ENCODE peak calls at places on chromosomes 12 and 14, in six cellular contexts. Z, B, L, K, O and J are unnamed samples.

GRCh38 chr14:81529391-81529790 is 4.3 kb downstream of the SEL1L start:
- DNase-seq in K (no peak), L (no peak), O (peak), B (no peak), Z (no peak), J (no peak)

GRCh38 chr12:19129486-19130223 is at the start of gene PLEKHA5:
- DNase-seq in Z (peak), B (peak), O (peak), K (peak), L (peak), J (peak)

GRCh38 chr12:4002601-4003000 is 129.4 kb upstream of the PARP11 start:
- DNase-seq in B (no peak), K (no peak), L (no peak), Z (no peak), O (no peak), J (no peak)

GRCh38 chr12:78951746-78952532 is 87.4 kb downstream of the SYT1 start:
- DNase-seq in L (no peak), B (no peak), K (no peak), Z (no peak), O (no peak), J (peak)

GRCh38 chr14:70934502-70935134 is 27.4 kb downstream of the PCNX1 start:
- DNase-seq in K (no peak), L (no peak), B (no peak), Z (no peak), O (peak), J (no peak)

GRCh38 chr12:124829008-124829707 is 34.5 kb downstream of the SCARB1 start:
- DNase-seq in Z (no peak), L (no peak), K (no peak), B (no peak), O (peak), J (no peak)

GRCh38 chr14:57686317-57686716 is 179.6 kb downstream of the SLC35F4 start:
- DNase-seq in Z (no peak), K (no peak), L (no peak), B (no peak), O (no peak), J (no peak)

GRCh38 chr14:35386673-35387125 is 17.9 kb downstream of the NFKBIA start:
- DNase-seq in Z (no peak), K (no peak), L (no peak), B (no peak), O (no peak), J (no peak)

GRCh38 chr14:103545219-103545914 is 16.4 kb downstream of the TRMT61A start:
- DNase-seq in K (no peak), O (no peak), B (no peak), L (peak), Z (peak), J (no peak)

GRCh38 chr14:96614528-96614927 is 112.3 kb downstream of the PAPOLA start:
- DNase-seq in L (no peak), Z (no peak), O (no peak), K (no peak), B (no peak), J (peak)

GRCh38 chr12:89350661-89351488 is 1.4 kb downstream of the DUSP6 start:
- DNase-seq in B (peak), O (peak), L (no peak), K (no peak), Z (peak), J (no peak)

GRCh38 chr14:101588990-101589389 is 27.7 kb downstream of the DIO3 start:
- DNase-seq in L (no peak), B (no peak), K (no peak), O (peak), Z (no peak), J (no peak)

GRCh38 chr14:63214417-63215196 is 10.4 kb downstream of the RHOJ start:
- DNase-seq in L (no peak), Z (no peak), B (no peak), O (no peak), K (no peak), J (no peak)

GRCh38 chr12:95634622-95635621 is 83.6 kb upstream of the USP44 start:
- DNase-seq in Z (no peak), B (peak), L (no peak), K (no peak), O (no peak), J (no peak)

GRCh38 chr14:38964630-38965029 is 138.4 kb downstream of the SEC23A start:
- DNase-seq in K (no peak), Z (no peak), L (no peak), B (no peak), O (peak), J (no peak)

DNA sequence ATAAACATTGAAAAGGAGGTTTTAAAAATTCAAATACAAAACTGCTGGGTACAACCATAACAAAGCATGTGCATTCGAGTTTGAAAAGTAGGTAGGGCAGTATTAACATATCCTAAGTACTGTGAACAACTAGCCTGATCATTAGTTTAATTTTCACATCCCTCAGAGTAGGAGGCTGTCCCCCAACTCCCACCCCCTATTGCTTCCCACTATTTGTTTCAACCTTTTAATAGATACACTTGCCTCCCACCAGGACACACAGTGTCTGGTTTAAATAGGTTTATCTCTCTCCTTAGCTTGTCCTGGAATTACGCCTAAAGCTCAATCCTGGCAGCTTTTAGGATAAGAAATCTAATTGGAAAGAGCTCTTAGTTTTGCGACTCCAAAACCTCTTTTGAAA is 2.1 kb downstream of the TAOK3 start:
- DNase-seq in L (no peak), B (no peak), K (no peak), O (no peak), Z (no peak), J (no peak)
- H3K4me3 ChIP-seq in L (no peak), B (no peak), K (peak), O (peak), Z (no peak), J (peak)

GRCh38 chr12:15688838-15689237 is 100.3 kb downstream of the EPS8 start:
- DNase-seq in L (peak), B (no peak), O (peak), Z (no peak), K (no peak), J (no peak)
- H3K4me3 ChIP-seq in L (no peak), B (no peak), O (no peak), Z (no peak), K (peak), J (no peak)

DNA sequence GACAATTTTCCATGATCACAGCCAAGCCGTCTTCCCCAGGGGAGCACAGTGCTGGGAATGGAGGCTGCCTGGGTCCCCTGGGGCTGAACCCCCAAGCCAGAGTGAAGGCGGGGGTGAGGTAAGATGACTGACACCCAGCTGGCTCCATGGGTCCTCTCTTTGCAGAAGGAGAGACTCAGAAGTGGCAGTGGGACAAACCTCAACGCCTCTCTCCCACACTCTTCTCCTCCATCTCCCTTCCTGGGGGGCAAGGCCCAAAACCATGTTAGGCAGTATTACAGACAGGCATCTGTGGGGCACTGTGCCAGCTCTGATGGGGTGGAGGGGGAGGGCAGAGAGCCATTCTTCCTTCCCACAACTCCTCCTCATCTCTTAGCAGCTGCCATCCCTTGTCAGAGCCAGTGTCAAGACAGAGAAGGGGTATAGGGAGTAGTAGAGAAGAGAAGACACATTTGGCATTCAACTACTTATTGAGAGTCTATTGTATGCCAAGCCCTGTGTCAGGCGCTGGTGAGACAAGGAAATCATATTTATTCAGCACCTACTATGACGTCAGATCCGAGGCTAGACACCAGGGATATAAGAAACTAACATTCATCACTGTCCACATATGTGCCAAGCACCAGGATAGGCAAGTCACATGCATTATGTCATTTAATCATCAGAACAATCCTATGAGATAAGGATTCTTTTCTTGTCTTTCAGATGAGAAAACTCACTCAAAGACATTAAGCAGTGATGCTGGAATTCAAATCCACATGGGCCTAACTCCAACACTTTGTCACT is 3.5 kb downstream of the ITGA7 start:
- DNase-seq in Z (peak), L (peak), B (no peak), O (peak), K (peak), J (no peak)
- H3K4me3 ChIP-seq in Z (peak), L (peak), B (no peak), O (no peak), K (peak), J (no peak)

DNA sequence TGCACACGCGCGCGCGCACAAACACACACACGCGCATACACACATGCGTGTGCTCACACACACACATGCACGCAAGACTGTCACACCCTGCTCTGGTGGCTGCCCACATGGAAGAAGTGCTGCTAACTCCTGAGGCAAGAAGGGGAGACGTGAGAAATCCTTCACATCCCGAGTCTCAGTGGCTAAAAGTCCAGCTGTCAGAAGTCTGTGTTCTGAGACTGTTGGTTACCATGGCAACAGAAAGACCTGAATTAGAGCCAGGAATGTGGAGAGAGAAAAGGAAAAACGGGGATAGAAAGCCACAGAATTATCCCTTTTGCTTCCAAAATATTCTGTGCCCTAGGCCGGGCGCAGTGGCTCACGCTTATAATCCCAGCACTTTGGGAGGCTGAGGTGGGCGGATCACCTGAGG is 71.2 kb downstream of the PPFIBP1 start:
- DNase-seq in K (peak), B (peak), L (peak), O (peak), Z (peak), J (no peak)
- H3K4me3 ChIP-seq in K (peak), B (no peak), L (no peak), O (no peak), Z (no peak), J (no peak)

DNA sequence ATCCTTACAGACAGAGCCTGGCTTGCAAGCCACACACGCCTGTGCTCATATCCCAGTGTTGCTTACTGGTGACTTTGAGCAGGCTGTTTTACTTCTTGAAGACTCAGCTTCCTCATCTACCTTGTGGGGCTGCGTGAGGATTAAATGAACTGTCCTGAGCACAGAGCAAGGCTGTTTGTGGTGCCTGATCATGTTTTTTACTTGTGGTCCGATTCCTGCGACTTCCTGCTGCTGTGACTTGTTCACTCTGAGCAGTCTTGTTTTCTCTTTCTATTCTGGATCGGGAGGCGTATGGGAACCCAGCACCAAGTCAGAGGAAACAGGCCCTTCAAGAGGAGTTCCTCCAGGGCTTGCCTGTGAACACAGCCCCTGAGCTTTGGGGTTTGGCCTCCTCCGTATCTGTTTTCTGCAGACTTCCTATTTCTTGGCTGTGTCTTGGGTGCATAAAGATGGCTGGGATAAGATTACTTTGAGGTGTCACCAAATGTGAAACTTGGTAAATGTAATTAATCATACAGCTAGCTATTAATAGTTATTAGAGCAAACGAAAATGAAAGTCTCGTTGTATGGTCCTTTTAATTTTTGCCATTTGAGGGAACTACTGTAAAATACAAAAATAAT is 251.7 kb downstream of the FOXN3 start:
- DNase-seq in L (no peak), K (no peak), O (peak), Z (no peak), B (no peak), J (no peak)
- H3K4me3 ChIP-seq in L (peak), K (no peak), O (no peak), Z (no peak), B (no peak), J (no peak)

GRCh38 chr12:10672231-10672868 is 1.5 kb downstream of the STYK1 start:
- DNase-seq in K (no peak), L (no peak), Z (no peak), O (no peak), B (peak), J (no peak)
- H3K4me3 ChIP-seq in K (no peak), L (no peak), Z (no peak), O (no peak), B (peak), J (no peak)